ENCODE peak calls at places on chromosome 13, in seven cellular contexts. G, P, S, X, F, A and W are unnamed samples.

GRCh38 chr13:43304945-43305344 is 281.6 kb downstream of the DNAJC15 start:
- DNase-seq in G (no peak), P (no peak), S (no peak), X (no peak), F (no peak), A (no peak), W (no peak)

GRCh38 chr13:97212540-97213146 is 9.5 kb upstream of the MBNL2 start:
- DNase-seq in G (peak), P (no peak), S (peak), X (no peak), F (no peak), A (peak), W (peak)

GRCh38 chr13:27442071-27442647 is 8.2 kb downstream of the MTIF3 start:
- DNase-seq in G (no peak), P (peak), S (no peak), X (no peak), F (no peak), A (no peak), W (no peak)

GRCh38 chr13:36997716-36998427 is 1.3 kb downstream of the ALG5 start:
- DNase-seq in G (peak), P (no peak), S (peak), X (no peak), F (no peak), A (no peak), W (no peak)

GRCh38 chr13:71758823-71759222 is 108.2 kb downstream of the DACH1 start:
- DNase-seq in G (no peak), P (no peak), S (no peak), X (no peak), F (no peak), A (no peak), W (peak)

GRCh38 chr13:100209857-100210580 is 121.1 kb downstream of the PCCA start:
- DNase-seq in G (peak), P (no peak), S (peak), X (no peak), F (no peak), A (no peak), W (no peak)

GRCh38 chr13:90594694-90595093 is 752.8 kb upstream of the MIR17HG start:
- DNase-seq in G (peak), P (no peak), S (peak), X (peak), F (no peak), A (no peak), W (peak)

GRCh38 chr13:90534617-90535340 is 812.7 kb upstream of the MIR17HG start:
- DNase-seq in G (no peak), P (no peak), S (peak), X (no peak), F (no peak), A (no peak), W (no peak)

GRCh38 chr13:100543872-100544602 is 44.6 kb downstream of the GGACT start:
- DNase-seq in G (no peak), P (no peak), S (no peak), X (no peak), F (no peak), A (no peak), W (no peak)

GRCh38 chr13:106433066-106433465 is 102.4 kb downstream of the EFNB2 start:
- DNase-seq in G (no peak), P (no peak), S (peak), X (no peak), F (no peak), A (peak), W (no peak)

GRCh38 chr13:75137911-75138571 is 343.9 kb downstream of the TBC1D4 start:
- DNase-seq in G (no peak), P (no peak), S (peak), X (no peak), F (no peak), A (no peak), W (no peak)

GRCh38 chr13:44106231-44107152 is 226.8 kb downstream of the LACC1 start:
- DNase-seq in G (no peak), P (no peak), S (no peak), X (no peak), F (peak), A (peak), W (no peak)

GRCh38 chr13:76016799-76017198 is 380.7 kb downstream of the LMO7 start:
- DNase-seq in G (peak), P (peak), S (peak), X (no peak), F (no peak), A (no peak), W (no peak)

GRCh38 chr13:44368599-44369368 is 4.8 kb upstream of the SERP2 start:
- DNase-seq in G (no peak), P (no peak), S (no peak), X (no peak), F (no peak), A (no peak), W (no peak)

GRCh38 chr13:94020833-94021232 is 458.6 kb downstream of the DCT start:
- DNase-seq in G (peak), P (no peak), S (peak), X (no peak), F (no peak), A (no peak), W (peak)

GRCh38 chr13:98222081-98222554 is 45.0 kb upstream of the RNF113B start:
- DNase-seq in G (no peak), P (no peak), S (peak), X (no peak), F (no peak), A (no peak), W (peak)

GRCh38 chr13:37414667-37415066 is 183.9 kb downstream of the POSTN start:
- DNase-seq in G (peak), P (no peak), S (no peak), X (no peak), F (no peak), A (no peak), W (no peak)

GRCh38 chr13:97307882-97308624 is 85.9 kb downstream of the MBNL2 start:
- DNase-seq in G (peak), P (no peak), S (peak), X (no peak), F (no peak), A (no peak), W (peak)

GRCh38 chr13:24502567-24503375 is 9.8 kb downstream of the PARP4 start:
- DNase-seq in G (peak), P (no peak), S (peak), X (peak), F (no peak), A (no peak), W (peak)

GRCh38 chr13:21984156-21984555 is 313.3 kb downstream of the FGF9 start:
- DNase-seq in G (no peak), P (no peak), S (no peak), X (no peak), F (no peak), A (no peak), W (no peak)

GRCh38 chr13:77595166-77595810 is 59.8 kb downstream of the SCEL start:
- DNase-seq in G (no peak), P (no peak), S (no peak), X (no peak), F (no peak), A (no peak), W (no peak)

GRCh38 chr13:30306762-30307193 is 573 bp downstream of the KATNAL1 start:
- DNase-seq in G (peak), P (peak), S (peak), X (peak), F (peak), A (peak), W (peak)

GRCh38 chr13:32471187-32471922 is 43.4 kb upstream of the N4BP2L1 start:
- DNase-seq in G (no peak), P (no peak), S (peak), X (no peak), F (no peak), A (no peak), W (no peak)

GRCh38 chr13:38239874-38240273 is 109.8 kb upstream of the UFM1 start:
- DNase-seq in G (no peak), P (no peak), S (no peak), X (no peak), F (no peak), A (no peak), W (no peak)

GRCh38 chr13:39326471-39326870 is 276.5 kb downstream of the LHFPL6 start:
- DNase-seq in G (no peak), P (no peak), S (no peak), X (no peak), F (peak), A (no peak), W (peak)

GRCh38 chr13:20291037-20291436 is 58.9 kb upstream of the GJB6 start:
- DNase-seq in G (no peak), P (peak), S (no peak), X (no peak), F (no peak), A (no peak), W (no peak)

GRCh38 chr13:63628310-63628709 is 2212.7 kb upstream of the PCDH20 start:
- DNase-seq in G (no peak), P (no peak), S (no peak), X (no peak), F (no peak), A (no peak), W (no peak)

GRCh38 chr13:93244918-93245280 is 18.3 kb downstream of the GPC6 start:
- DNase-seq in G (peak), P (no peak), S (peak), X (no peak), F (no peak), A (no peak), W (peak)

GRCh38 chr13:48222358-48223015 is 10.5 kb upstream of the ITM2B start:
- DNase-seq in G (peak), P (no peak), S (peak), X (no peak), F (peak), A (no peak), W (peak)

GRCh38 chr13:48221301-48222190 is 11.5 kb upstream of the ITM2B start:
- DNase-seq in G (no peak), P (peak), S (peak), X (no peak), F (peak), A (no peak), W (peak)

GRCh38 chr13:48216204-48216711 is 16.7 kb upstream of the ITM2B start:
- DNase-seq in G (no peak), P (no peak), S (peak), X (no peak), F (no peak), A (no peak), W (no peak)

GRCh38 chr13:48223016-48223385 is 10.0 kb upstream of the ITM2B start:
- DNase-seq in G (no peak), P (no peak), S (no peak), X (no peak), F (no peak), A (no peak), W (peak)

GRCh38 chr13:48220592-48221300 is 12.3 kb upstream of the ITM2B start:
- DNase-seq in G (no peak), P (peak), S (no peak), X (no peak), F (no peak), A (no peak), W (no peak)
- H3K27ac ChIP-seq in G (no peak), P (peak), S (no peak), X (no peak), F (peak), A (peak), W (no peak)

GRCh38 chr13:35765941-35766340 is 289.5 kb upstream of the MAB21L1 start:
- DNase-seq in G (no peak), P (no peak), S (no peak), X (no peak), F (no peak), A (no peak), W (no peak)

GRCh38 chr13:35766663-35767062 is 290.2 kb upstream of the MAB21L1 start:
- DNase-seq in G (no peak), P (no peak), S (no peak), X (no peak), F (no peak), A (no peak), W (no peak)

GRCh38 chr13:35764359-35765015 is 288.0 kb upstream of the MAB21L1 start:
- DNase-seq in G (peak), P (no peak), S (peak), X (no peak), F (no peak), A (no peak), W (no peak)

GRCh38 chr13:35763805-35764170 is 287.3 kb upstream of the MAB21L1 start:
- DNase-seq in G (no peak), P (no peak), S (no peak), X (no peak), F (no peak), A (no peak), W (no peak)

DNA sequence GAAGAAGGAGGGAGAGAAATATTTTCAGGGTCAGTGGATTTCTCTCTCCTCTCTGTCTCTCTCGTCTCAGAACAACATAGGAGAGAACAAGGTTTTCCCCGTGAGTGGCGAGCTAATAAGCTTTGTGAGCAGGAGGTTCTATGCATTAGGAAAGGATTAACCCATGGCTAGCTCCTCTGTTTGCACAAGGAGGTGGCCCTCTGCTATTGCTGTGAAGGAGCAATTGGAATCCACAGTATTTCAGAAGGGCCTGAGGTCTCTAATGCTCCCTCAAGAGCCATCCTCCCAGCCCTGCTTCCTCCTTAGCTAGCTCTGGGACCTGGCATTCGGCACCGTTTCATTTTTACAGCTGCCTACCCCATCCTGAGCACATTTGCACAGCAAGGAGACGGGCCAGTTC is 288.9 kb upstream of the MAB21L1 start:
- DNase-seq in G (no peak), P (no peak), S (peak), X (no peak), F (no peak), A (no peak), W (no peak)
- H3K27ac ChIP-seq in G (no peak), P (no peak), S (no peak), X (no peak), F (peak), A (no peak), W (no peak)

DNA sequence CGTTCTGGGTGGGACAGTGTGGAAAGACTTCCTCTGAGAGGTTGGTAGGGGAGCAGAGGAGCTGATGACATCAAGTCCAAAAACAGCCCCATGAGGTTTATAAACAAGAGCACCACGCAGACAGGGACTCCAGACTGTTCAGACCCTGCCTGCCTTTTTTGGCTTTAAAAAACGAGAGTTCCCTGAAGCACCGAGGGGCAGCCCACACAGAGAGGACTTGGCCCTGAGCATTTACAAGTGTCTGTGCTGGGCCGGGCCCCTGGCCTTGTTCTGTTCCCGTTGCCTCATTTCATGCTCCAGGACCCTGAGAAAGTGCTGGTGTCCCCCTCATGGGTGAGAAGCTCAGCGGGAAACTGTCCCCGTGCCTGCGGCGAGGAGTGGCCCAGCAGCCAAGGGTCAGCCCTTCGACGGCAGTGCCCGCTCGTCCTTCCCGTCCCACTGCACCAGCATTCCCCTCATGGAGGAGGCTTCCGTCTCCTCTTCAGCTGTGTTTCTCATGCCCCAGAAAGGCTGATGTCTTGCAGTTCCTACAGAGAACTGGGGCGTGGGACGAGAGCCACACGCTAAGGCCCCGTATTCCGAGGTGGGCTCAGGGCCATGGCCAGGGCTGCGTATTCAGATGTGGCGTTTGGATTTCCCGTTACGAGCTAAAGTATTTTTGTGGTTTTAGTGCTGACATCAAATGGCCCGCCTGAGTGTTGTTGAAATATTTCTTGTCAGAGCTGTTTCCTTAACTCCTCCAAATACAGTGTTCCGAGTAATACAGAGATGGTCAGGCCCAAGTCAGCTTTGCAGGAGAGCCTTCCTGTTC is 93.5 kb downstream of the ATP11A start:
- DNase-seq in G (no peak), P (no peak), S (peak), X (no peak), F (peak), A (no peak), W (peak)
- H3K27ac ChIP-seq in G (no peak), P (no peak), S (no peak), X (no peak), F (peak), A (peak), W (no peak)

GRCh38 chr13:114078501-114079451 is 53.6 kb downstream of the RASA3 start:
- DNase-seq in G (peak), P (no peak), S (peak), X (peak), F (no peak), A (no peak), W (peak)
- H3K27ac ChIP-seq in G (no peak), P (no peak), S (peak), X (no peak), F (peak), A (peak), W (no peak)

DNA sequence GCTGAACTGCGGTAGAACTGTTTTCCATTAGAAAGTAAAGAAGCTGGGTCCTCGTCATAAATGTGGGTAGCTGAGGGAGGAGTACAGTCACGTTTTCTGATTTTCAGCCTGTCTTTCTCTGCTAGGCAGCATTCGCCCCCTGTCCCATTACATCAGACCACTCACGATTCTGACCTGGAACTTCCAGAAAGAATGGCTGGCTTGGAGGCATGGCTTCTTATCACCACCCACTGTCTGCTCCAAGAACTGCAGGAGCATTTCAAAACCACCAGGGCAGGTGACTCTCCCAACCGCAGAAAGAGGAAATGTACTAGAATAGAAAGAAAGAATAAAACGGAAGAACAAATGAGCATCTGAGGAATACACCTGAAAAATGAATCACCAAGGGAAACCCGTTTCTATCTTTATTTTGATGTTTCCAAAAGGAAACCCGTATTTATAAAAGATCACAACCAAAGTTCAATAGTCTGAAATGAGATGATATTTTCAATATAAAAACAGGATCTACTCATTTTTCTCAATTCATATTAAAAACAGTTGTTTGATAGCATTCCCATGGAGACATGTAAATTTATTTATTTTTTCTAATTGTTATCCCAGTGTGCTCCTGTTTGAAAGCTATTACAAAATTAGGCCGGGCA is 22.1 kb upstream of the POMP start:
- DNase-seq in G (peak), P (peak), S (peak), X (peak), F (peak), A (no peak), W (peak)
- H3K27ac ChIP-seq in G (no peak), P (no peak), S (peak), X (no peak), F (no peak), A (no peak), W (no peak)

DNA sequence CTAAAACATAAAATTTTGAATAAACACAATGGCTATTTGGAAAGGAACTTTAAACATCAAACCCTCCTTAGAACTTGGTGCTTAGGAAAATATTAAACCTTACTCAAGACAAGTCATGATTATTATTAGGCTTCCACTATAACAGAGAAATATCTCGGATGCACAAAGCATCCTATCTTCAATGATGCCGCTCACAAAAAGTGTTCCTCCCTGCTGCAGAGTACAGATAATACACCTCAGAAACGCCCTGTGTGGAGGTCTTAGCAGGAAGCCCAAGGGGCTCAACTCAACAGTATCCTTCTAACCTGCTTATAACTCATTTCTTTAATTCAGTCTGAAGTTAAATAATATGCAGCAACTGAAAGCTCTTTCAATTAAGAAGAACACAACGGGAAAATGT is 12.2 kb downstream of the ELF1 start:
- DNase-seq in G (no peak), P (peak), S (no peak), X (no peak), F (no peak), A (no peak), W (no peak)
- H3K27ac ChIP-seq in G (no peak), P (peak), S (peak), X (no peak), F (no peak), A (no peak), W (no peak)

GRCh38 chr13:111956261-111957151 is 110.4 kb upstream of the SOX1 start:
- DNase-seq in G (no peak), P (no peak), S (no peak), X (no peak), F (no peak), A (no peak), W (no peak)

GRCh38 chr13:111953546-111954178 is 113.3 kb upstream of the SOX1 start:
- DNase-seq in G (no peak), P (no peak), S (no peak), X (no peak), F (no peak), A (no peak), W (no peak)

GRCh38 chr13:111952814-111953213 is 114.1 kb upstream of the SOX1 start:
- DNase-seq in G (no peak), P (no peak), S (no peak), X (no peak), F (no peak), A (no peak), W (no peak)

GRCh38 chr13:111954681-111955411 is 112.1 kb upstream of the SOX1 start:
- DNase-seq in G (no peak), P (no peak), S (no peak), X (no peak), F (no peak), A (no peak), W (peak)

DNA sequence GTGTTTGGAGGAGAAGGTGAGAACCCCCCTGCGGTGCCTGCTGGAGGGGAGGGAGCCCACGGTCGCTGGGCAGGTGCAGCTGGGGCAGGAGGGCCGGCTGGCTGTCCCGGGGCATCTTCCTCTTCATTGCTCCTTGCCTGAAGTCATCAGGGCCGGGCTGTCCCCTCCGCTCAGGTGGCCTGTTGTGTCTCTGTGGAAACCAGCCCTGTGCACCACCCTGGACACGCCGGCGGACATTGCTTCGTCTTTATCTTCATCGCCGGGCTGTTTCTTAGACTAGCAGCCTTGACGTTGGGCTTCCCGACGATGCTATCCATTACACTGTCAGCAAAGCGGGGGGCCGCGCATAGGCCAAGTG is 111.6 kb upstream of the SOX1 start:
- DNase-seq in G (no peak), P (no peak), S (no peak), X (no peak), F (no peak), A (no peak), W (no peak)
- H3K27ac ChIP-seq in G (no peak), P (no peak), S (no peak), X (no peak), F (no peak), A (no peak), W (no peak)

GRCh38 chr13:35833031-35833430 is 298.2 kb downstream of the DCLK1 start:
- DNase-seq in G (no peak), P (no peak), S (no peak), X (no peak), F (no peak), A (no peak), W (no peak)
- H3K27ac ChIP-seq in G (no peak), P (no peak), S (no peak), X (no peak), F (no peak), A (no peak), W (no peak)